ENCODE peak calls at places on chromosomes 2 and 18, in nine cellular contexts. Q is D341Med; A is fibroblast of the aortic adventitia; V is HFF-Myc; D is left ventricle myocardium inferior; J is stimulated activated CD4-positive, alpha-beta T cell treated with anti-CD3 and anti-CD28 coated beads, Interleukin-1b, Interleukin-23, amount 100 ng/mL, for 24 hours; E is sciatic nerve; G is foreskin melanocyte; X is M059J. R is an unnamed sample.

GRCh38 chr2:38712871-38713270 is 38.3 kb downstream of the SRSF7 start:
- DNase-seq in Q (no peak), A (no peak), V (no peak), D (no peak), J (no peak), E (no peak), G (no peak), X (no peak), R (no peak)

GRCh38 chr18:61785588-61785987 is 107.2 kb downstream of the RNF152 start:
- DNase-seq in Q (no peak), A (peak), V (no peak), D (no peak), J (no peak), E (no peak), G (no peak), X (no peak), R (no peak)

GRCh38 chr2:53407363-53408080 is 360.1 kb upstream of the CHAC2 start:
- DNase-seq in Q (no peak), A (no peak), V (no peak), D (no peak), J (no peak), E (no peak), G (no peak), X (peak), R (no peak)

GRCh38 chr2:147491491-147491890 is 353.3 kb upstream of the ACVR2A start:
- DNase-seq in Q (no peak), A (no peak), V (no peak), D (no peak), J (no peak), E (no peak), G (no peak), X (no peak), R (no peak)

GRCh38 chr2:37168217-37168981 is 11.6 kb upstream of the EIF2AK2 start:
- DNase-seq in Q (peak), A (peak), V (no peak), D (no peak), J (no peak), E (no peak), G (no peak), X (peak), R (no peak)

GRCh38 chr2:158207354-158207753 is 105.7 kb downstream of the UPP2 start:
- DNase-seq in Q (no peak), A (no peak), V (no peak), D (no peak), J (no peak), E (no peak), G (no peak), X (no peak), R (no peak)

GRCh38 chr2:44836174-44836573 is 105.3 kb upstream of the SIX3 start:
- DNase-seq in Q (no peak), A (no peak), V (no peak), D (no peak), J (no peak), E (no peak), G (no peak), X (peak), R (no peak)

GRCh38 chr2:146037334-146037870 is 1517.5 kb upstream of the ZEB2 start:
- DNase-seq in Q (no peak), A (no peak), V (no peak), D (no peak), J (no peak), E (no peak), G (peak), X (peak), R (no peak)

GRCh38 chr2:176129825-176130152 is 284 bp downstream of the HOXD8 start:
- DNase-seq in Q (no peak), A (no peak), V (no peak), D (no peak), J (no peak), E (no peak), G (no peak), X (no peak), R (no peak)

GRCh38 chr2:157838442-157839161 is 37.5 kb downstream of the ACVR1 start:
- DNase-seq in Q (no peak), A (peak), V (peak), D (peak), J (no peak), E (no peak), G (peak), X (peak), R (peak)